ENCODE peak calls at places on chromosomes 7 and 10, in seven cellular contexts. U, T, K, R, I, J and O are unnamed samples.

GRCh38 chr7:106313456-106313891 is 28.7 kb upstream of the NAMPT start:
- DNase-seq in U (peak), T (no peak), K (no peak), R (no peak), I (no peak), J (no peak), O (no peak)

GRCh38 chr7:155204744-155205367 is 92.8 kb upstream of the INSIG1 start:
- DNase-seq in U (no peak), T (no peak), K (peak), R (no peak), I (no peak), J (no peak), O (no peak)

GRCh38 chr10:18279202-18279601 is 139.0 kb downstream of the CACNB2 start:
- DNase-seq in U (no peak), T (no peak), K (no peak), R (no peak), I (no peak), J (no peak), O (no peak)

GRCh38 chr10:62058476-62058875 is 157.0 kb downstream of the ARID5B start:
- DNase-seq in U (no peak), T (no peak), K (no peak), R (no peak), I (no peak), J (no peak), O (no peak)

GRCh38 chr10:113534428-113534827 is 18.4 kb upstream of the HABP2 start:
- DNase-seq in U (no peak), T (peak), K (no peak), R (no peak), I (no peak), J (no peak), O (no peak)

GRCh38 chr7:108368466-108368865 is 87.8 kb downstream of the NRCAM start:
- DNase-seq in U (peak), T (no peak), K (no peak), R (no peak), I (no peak), J (no peak), O (no peak)

GRCh38 chr7:5701085-5701914 is 80.2 kb downstream of the RNF216 start:
- DNase-seq in U (peak), T (no peak), K (peak), R (peak), I (no peak), J (no peak), O (peak)

GRCh38 chr7:47690902-47691558 is 109.1 kb upstream of the TNS3 start:
- DNase-seq in U (peak), T (no peak), K (no peak), R (no peak), I (no peak), J (no peak), O (no peak)